ENCODE peak calls at places on chromosomes 1 and 21, in five cellular contexts. I is GM12878, Q is fibroblast of lung, U is PC-3, R is astrocyte. T is an unnamed sample.

GRCh38 chr21:21813295-21813694 is 815.1 kb downstream of the NCAM2 start:
- DNase-seq in R (no peak), Q (no peak), U (no peak), I (no peak), T (no peak)

GRCh38 chr1:7578206-7578605 is 192.9 kb upstream of the VAMP3 start:
- DNase-seq in U (no peak), R (no peak), Q (no peak), I (no peak), T (no peak)

GRCh38 chr1:53462769-53463501 is 3.7 kb downstream of the DMRTB1 start:
- DNase-seq in U (no peak), Q (no peak), I (no peak), R (no peak), T (no peak)

GRCh38 chr1:3504823-3505155 is 50.3 kb downstream of the ARHGEF16 start:
- DNase-seq in U (no peak), I (no peak), Q (no peak), R (no peak), T (peak; percentile 33)

GRCh38 chr1:160400284-160400645 is at the start of gene VANGL2:
- DNase-seq in I (no peak), U (no peak), R (peak; percentile 44), Q (peak; percentile 71), T (no peak)

GRCh38 chr1:96424882-96425281 is 296.7 kb upstream of the PTBP2 start:
- DNase-seq in I (no peak), R (peak; percentile 67), Q (peak; percentile 75), U (no peak), T (no peak)

GRCh38 chr1:225603538-225604354 is 49.2 kb downstream of the ENAH start:
- DNase-seq in I (no peak), Q (peak; percentile 78), R (peak; percentile 73), U (peak; percentile 71), T (peak; percentile 87)

GRCh38 chr1:226019550-226019949 is 20.4 kb upstream of the SDE2 start:
- DNase-seq in R (no peak), Q (no peak), I (no peak), U (no peak), T (no peak)

GRCh38 chr1:64584479-64584878 is 114.5 kb downstream of the CACHD1 start:
- DNase-seq in R (no peak), Q (no peak), I (no peak), U (peak; percentile 39), T (peak; percentile 26)

GRCh38 chr1:213714645-213715044 is 273.1 kb upstream of the PROX1 start:
- DNase-seq in U (no peak), Q (no peak), I (no peak), R (no peak), T (no peak)

GRCh38 chr21:16634522-16634914 is 878.3 kb upstream of the CXADR start:
- DNase-seq in R (no peak), U (no peak), Q (no peak), I (no peak), T (no peak)

GRCh38 chr1:160284220-160284781 is 632 bp downstream of the PEX19 start:
- DNase-seq in R (peak; percentile 66), I (no peak), Q (peak; percentile 71), U (peak; percentile 74), T (peak; percentile 75)

GRCh38 chr1:228841632-228842031 is 106.4 kb downstream of the RHOU start:
- DNase-seq in I (no peak), U (no peak), Q (no peak), R (no peak), T (no peak)

GRCh38 chr1:204945565-204945977 is 74.9 kb downstream of the NFASC start:
- DNase-seq in Q (no peak), U (no peak), R (no peak), I (no peak), T (no peak)

GRCh38 chr1:54894271-54894670 is 7.3 kb upstream of the DHCR24 start:
- DNase-seq in U (peak; percentile 41), I (no peak), Q (no peak), R (no peak), T (no peak)

GRCh38 chr21:33588485-33589335 is at the start of gene DONSON:
- DNase-seq in Q (peak; percentile 72), I (peak; percentile 31), R (peak; percentile 57), U (peak; percentile 87), T (peak; percentile 89)

GRCh38 chr1:39258925-39259244 is 54.4 kb downstream of the MACF1 start:
- DNase-seq in U (no peak), Q (no peak), I (no peak), R (no peak), T (no peak)

GRCh38 chr1:235077163-235077540 is 51.5 kb downstream of the TOMM20 start:
- DNase-seq in Q (no peak), R (no peak), I (no peak), U (no peak), T (no peak)

GRCh38 chr1:154940880-154941228 is 4.3 kb upstream of the PMVK start:
- DNase-seq in R (no peak), I (no peak), Q (no peak), U (no peak), T (no peak)

GRCh38 chr1:58773406-58773840 is 10.4 kb downstream of the JUN start:
- DNase-seq in Q (peak; percentile 86), R (peak; percentile 81), U (peak; percentile 63), I (no peak), T (peak; percentile 97)

GRCh38 chr1:232179896-232180760 is 449.8 kb downstream of the SIPA1L2 start:
- DNase-seq in Q (no peak), R (no peak), I (no peak), U (no peak), T (no peak)

GRCh38 chr1:156232222-156232621 is 9.8 kb upstream of the BGLAP start:
- DNase-seq in U (no peak), Q (no peak), I (no peak), R (no peak), T (no peak)

GRCh38 chr1:204359474-204360255 is at the start of gene PLEKHA6:
- DNase-seq in U (no peak), I (no peak), Q (peak; percentile 33), R (peak; percentile 16), T (no peak)

GRCh38 chr1:32413507-32414185 is 19.4 kb upstream of the BSDC1 start:
- DNase-seq in I (peak; percentile 48), Q (peak; percentile 22), U (peak; percentile 88), R (no peak), T (peak; percentile 63)

GRCh38 chr1:222233441-222234180 is 314.3 kb downstream of the HHIPL2 start:
- DNase-seq in R (peak; percentile 27), Q (peak; percentile 29), I (no peak), U (peak; percentile 28), T (no peak)

GRCh38 chr1:56532359-56532696 is 47.0 kb downstream of the PLPP3 start:
- DNase-seq in Q (no peak), I (no peak), U (no peak), R (no peak), T (no peak)

GRCh38 chr1:1778827-1779675 is 781 bp upstream of the NADK start:
- DNase-seq in U (peak; percentile 90), I (peak; percentile 81), R (no peak), Q (no peak), T (no peak)

GRCh38 chr1:49995734-49996133 is 28.0 kb downstream of the AGBL4 start:
- DNase-seq in I (no peak), Q (no peak), R (no peak), U (peak; percentile 43), T (no peak)
- TF ChIP-seq CTCF in I (no peak), Q (no peak), R (no peak), U (peak; percentile 50), T (no peak)

GRCh38 chr1:11906870-11907269 is 19.4 kb downstream of the KIAA2013 start:
- DNase-seq in R (no peak), I (no peak), Q (no peak), U (no peak), T (no peak)

GRCh38 chr1:11908139-11909021 is 17.8 kb downstream of the KIAA2013 start:
- DNase-seq in R (peak; percentile 99), I (peak; percentile 99), Q (peak; percentile 98), U (peak; percentile 98), T (peak; percentile 93)

GRCh38 chr1:11903210-11903609 is 23.0 kb downstream of the KIAA2013 start:
- DNase-seq in R (no peak), I (no peak), Q (no peak), U (no peak), T (no peak)

GRCh38 chr1:11907275-11908138 is 18.7 kb downstream of the KIAA2013 start:
- DNase-seq in I (peak; percentile 85), Q (peak; percentile 89), R (peak; percentile 82), U (peak; percentile 95), T (peak; percentile 97)

GRCh38 chr1:11904978-11905377 is 21.2 kb downstream of the KIAA2013 start:
- DNase-seq in Q (no peak), I (no peak), U (no peak), R (no peak), T (no peak)
- TF ChIP-seq EZH2 in Q (no peak), I (no peak), U (no peak), R (no peak), T (no peak)

DNA sequence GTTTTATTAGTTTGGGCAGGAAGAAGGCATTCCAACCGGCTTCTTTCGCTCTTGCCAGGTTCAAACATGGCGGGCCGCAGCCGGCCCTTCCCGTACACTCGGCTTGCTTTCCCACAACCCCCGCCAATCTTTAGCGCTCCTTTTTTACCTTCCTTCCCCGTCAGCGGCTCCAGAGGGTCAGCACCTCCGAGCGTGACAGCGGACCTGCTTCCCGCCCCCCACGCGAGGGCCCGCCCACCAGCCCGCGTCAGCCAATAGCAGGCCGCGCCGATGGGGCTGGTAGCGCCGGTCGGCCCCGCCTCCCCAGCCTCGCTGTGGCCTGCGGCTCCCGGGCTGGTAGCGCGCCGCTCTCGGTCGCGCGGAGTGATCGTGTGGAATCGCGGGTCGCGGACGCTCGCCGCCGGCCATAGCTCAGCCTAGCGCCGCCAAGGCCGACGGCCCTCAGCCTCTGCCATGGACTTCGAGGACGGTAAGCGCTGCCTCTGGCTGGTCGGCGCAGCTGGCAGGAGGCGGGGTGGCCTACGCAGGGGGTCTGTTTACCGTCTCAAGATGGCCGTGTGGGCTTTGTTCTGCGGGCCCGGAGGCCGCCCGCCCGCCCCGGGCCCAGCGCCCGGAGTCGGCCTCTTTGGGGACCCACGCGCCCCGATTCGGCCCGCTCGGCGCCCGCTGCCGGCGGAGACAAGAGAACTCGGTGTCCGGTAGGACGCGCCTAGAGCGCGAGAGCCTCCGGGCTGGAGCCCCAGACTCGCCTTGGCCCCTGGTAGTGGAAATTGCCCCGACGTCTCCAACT is at the start of gene ZNF326:
- DNase-seq in U (peak; percentile 97), Q (peak; percentile 96), R (peak; percentile 95), I (peak; percentile 70), T (peak; percentile 98)
- TF ChIP-seq CTCF in U (peak; percentile 21), Q (no peak), R (no peak), I (peak; percentile 5), T (no peak)

GRCh38 chr1:209675567-209676154 is 449 bp downstream of the G0S2 start:
- DNase-seq in R (peak; percentile 27), Q (peak; percentile 41), U (peak; percentile 36), I (no peak), T (peak; percentile 41)
- TF ChIP-seq EZH2 in R (peak; percentile 35), Q (no peak), U (no peak), I (no peak), T (no peak)

T was measured in endothelial cell of umbilical vein.